ENCODE peak calls at places on chromosome 4, in four cellular contexts. R, Z, L and F are unnamed samples.

GRCh38 chr4:48970471-48970921 is 15.6 kb upstream of the CWH43 start:
- DNase-seq in Z (peak; percentile 50), L (no peak), R (no peak), F (peak; percentile 92)

GRCh38 chr4:7280906-7281305 is 88.6 kb downstream of the SORCS2 start:
- DNase-seq in L (no peak), Z (no peak), R (no peak), F (peak; percentile 29)

GRCh38 chr4:8201341-8201781 is 2.3 kb downstream of the SH3TC1 start:
- DNase-seq in Z (no peak), R (peak; percentile 42), L (peak; percentile 80), F (peak; percentile 10)

GRCh38 chr4:75398501-75398900 is 115.7 kb downstream of the RCHY1 start:
- DNase-seq in Z (no peak), L (no peak), R (no peak), F (no peak)

GRCh38 chr4:108172231-108172779 is 3.6 kb upstream of the LEF1 start:
- DNase-seq in L (peak; percentile 72), R (peak; percentile 26), Z (no peak), F (no peak)

GRCh38 chr4:139734201-139734874 is 68.7 kb downstream of the MGST2 start:
- DNase-seq in Z (peak; percentile 81), R (no peak), L (no peak), F (peak; percentile 82)

GRCh38 chr4:146500216-146500615 is 21.5 kb downstream of the SLC10A7 start:
- DNase-seq in Z (no peak), R (no peak), L (no peak), F (no peak)

GRCh38 chr4:56704074-56704473 is 23.0 kb upstream of the HOPX start:
- DNase-seq in L (no peak), R (no peak), Z (no peak), F (peak; percentile 40)

GRCh38 chr4:123081971-123082370 is 159.6 kb upstream of the NUDT6 start:
- DNase-seq in Z (no peak), R (no peak), L (no peak), F (no peak)
- H3K4me3 ChIP-seq in Z (no peak overlapping the region), R (no peak overlapping the region), L (no peak overlapping the region), F (no peak overlapping the region)

DNA sequence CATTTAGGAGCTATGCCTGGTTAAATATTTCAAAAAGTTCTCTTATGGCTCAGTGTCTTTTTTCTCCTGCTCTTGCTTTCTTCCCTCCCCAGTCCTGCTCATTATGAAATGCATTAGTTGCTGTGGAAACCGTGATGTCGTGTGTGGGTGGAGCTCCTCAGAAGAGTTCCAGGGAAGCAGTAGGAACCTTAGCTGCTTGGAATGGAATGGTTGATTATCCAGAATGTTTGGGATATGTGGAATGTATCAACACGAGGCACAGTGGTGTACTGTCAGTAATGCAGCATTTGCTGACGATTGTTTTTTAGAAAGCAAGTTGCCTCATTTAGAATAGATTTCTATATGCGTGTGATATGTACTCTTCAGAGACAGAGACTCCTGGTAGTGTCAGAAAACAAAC is 333.2 kb downstream of the ARHGAP10 start:
- DNase-seq in L (no peak), Z (peak; percentile 78), R (no peak), F (peak; percentile 25)
- TF ChIP-seq CTCF in L (no peak), Z (no peak), R (no peak), F (no peak)

GRCh38 chr4:137611998-137612700 is 79.9 kb upstream of the PCDH18 start:
- DNase-seq in L (no peak), R (no peak), Z (peak; percentile 48), F (no peak)

GRCh38 chr4:137614491-137614890 is 82.2 kb upstream of the PCDH18 start:
- DNase-seq in R (no peak), L (no peak), Z (no peak), F (no peak)

GRCh38 chr4:137610960-137611359 is 78.7 kb upstream of the PCDH18 start:
- DNase-seq in Z (peak; percentile 61), L (peak; percentile 38), R (no peak), F (peak; percentile 7)

GRCh38 chr4:137608085-137608484 is 75.8 kb upstream of the PCDH18 start:
- DNase-seq in Z (no peak), L (no peak), R (no peak), F (peak; percentile 11)

GRCh38 chr4:137609693-137610450 is 77.6 kb upstream of the PCDH18 start:
- DNase-seq in Z (peak; percentile 79), L (no peak), R (no peak), F (no peak)
- H3K4me3 ChIP-seq in Z (peak overlapping the region; percentile 8), L (no peak overlapping the region), R (no peak overlapping the region), F (no peak overlapping the region)

GRCh38 chr4:155999743-156000142 is 46.1 kb upstream of the CTSO start:
- DNase-seq in L (peak; percentile 12), Z (peak; percentile 48), R (no peak), F (no peak)
- TF ChIP-seq CTCF in L (no peak), Z (peak; percentile 66), R (no peak), F (peak; percentile 13)